ENCODE peak calls at places on chromosomes 2 and 18, in ten cellular contexts. One of them, this sample, is unnamed.

GRCh38 chr2:139216435-139216834 is 436.2 kb upstream of the NXPH2 start:
- DNase-seq in AG09319: no peak
- DNase-seq in SW 1271: no peak
- DNase-seq in anterior cingulate cortex: no peak
- DNase-seq in occipital lobe: no peak
- DNase-seq in lower lobe of right lung: no peak
- DNase-seq in D721Med: no peak
- DNase-seq in activated naive CD4-positive, alpha-beta T cell treated with Interleukin-2 at 50 U/mL for 16 hours: no peak
- DNase-seq in T-helper 9 cell: no peak
- DNase-seq in GM10248: no peak
- DNase-seq in this sample: no peak

GRCh38 chr2:211928186-211928585 is 610.4 kb downstream of the ERBB4 start:
- DNase-seq in AG09319: no peak
- DNase-seq in SW 1271: no peak
- DNase-seq in anterior cingulate cortex: no peak
- DNase-seq in occipital lobe: no peak
- DNase-seq in lower lobe of right lung: no peak
- DNase-seq in D721Med: no peak
- DNase-seq in activated naive CD4-positive, alpha-beta T cell treated with Interleukin-2 at 50 U/mL for 16 hours: no peak
- DNase-seq in T-helper 9 cell: no peak
- DNase-seq in GM10248: no peak
- DNase-seq in this sample: no peak

GRCh38 chr2:691825-692224 is 14.6 kb upstream of the TMEM18 start:
- DNase-seq in AG09319: no peak
- DNase-seq in SW 1271: no peak
- DNase-seq in anterior cingulate cortex: no peak
- DNase-seq in occipital lobe: no peak
- DNase-seq in lower lobe of right lung: no peak
- DNase-seq in D721Med: no peak
- DNase-seq in activated naive CD4-positive, alpha-beta T cell treated with Interleukin-2 at 50 U/mL for 16 hours: no peak
- DNase-seq in T-helper 9 cell: no peak
- DNase-seq in GM10248: no peak
- DNase-seq in this sample: no peak

GRCh38 chr18:37322497-37323035 is 243.0 kb downstream of the CELF4 start:
- DNase-seq in AG09319: no peak
- DNase-seq in SW 1271: peak; percentile 7
- DNase-seq in anterior cingulate cortex: no peak
- DNase-seq in occipital lobe: no peak
- DNase-seq in lower lobe of right lung: no peak
- DNase-seq in D721Med: peak; percentile 71
- DNase-seq in activated naive CD4-positive, alpha-beta T cell treated with Interleukin-2 at 50 U/mL for 16 hours: no peak
- DNase-seq in T-helper 9 cell: no peak
- DNase-seq in GM10248: peak; percentile 65
- DNase-seq in this sample: peak; percentile 54

GRCh38 chr2:235746257-235746934 is 252.6 kb downstream of the AGAP1 start:
- DNase-seq in AG09319: peak; percentile 68
- DNase-seq in SW 1271: peak; percentile 70
- DNase-seq in anterior cingulate cortex: peak; percentile 27
- DNase-seq in occipital lobe: peak; percentile 36
- DNase-seq in lower lobe of right lung: no peak
- DNase-seq in D721Med: peak; percentile 72
- DNase-seq in activated naive CD4-positive, alpha-beta T cell treated with Interleukin-2 at 50 U/mL for 16 hours: peak; percentile 37
- DNase-seq in T-helper 9 cell: peak; percentile 6
- DNase-seq in GM10248: peak; percentile 73
- DNase-seq in this sample: peak; percentile 70

GRCh38 chr2:220847006-220847405 is 725.1 kb downstream of the EPHA4 start:
- DNase-seq in AG09319: no peak
- DNase-seq in SW 1271: no peak
- DNase-seq in anterior cingulate cortex: no peak
- DNase-seq in occipital lobe: no peak
- DNase-seq in lower lobe of right lung: no peak
- DNase-seq in D721Med: no peak
- DNase-seq in activated naive CD4-positive, alpha-beta T cell treated with Interleukin-2 at 50 U/mL for 16 hours: no peak
- DNase-seq in T-helper 9 cell: no peak
- DNase-seq in GM10248: no peak
- DNase-seq in this sample: no peak

GRCh38 chr2:160742679-160743078 is 249.1 kb upstream of the RBMS1 start:
- DNase-seq in AG09319: no peak
- DNase-seq in SW 1271: no peak
- DNase-seq in anterior cingulate cortex: no peak
- DNase-seq in occipital lobe: no peak
- DNase-seq in lower lobe of right lung: peak; percentile 49
- DNase-seq in D721Med: no peak
- DNase-seq in activated naive CD4-positive, alpha-beta T cell treated with Interleukin-2 at 50 U/mL for 16 hours: no peak
- DNase-seq in T-helper 9 cell: no peak
- DNase-seq in GM10248: no peak
- DNase-seq in this sample: no peak

GRCh38 chr2:67689186-67689585 is 292.1 kb downstream of the ETAA1 start:
- DNase-seq in AG09319: no peak
- DNase-seq in SW 1271: no peak
- DNase-seq in anterior cingulate cortex: no peak
- DNase-seq in occipital lobe: no peak
- DNase-seq in lower lobe of right lung: no peak
- DNase-seq in D721Med: no peak
- DNase-seq in activated naive CD4-positive, alpha-beta T cell treated with Interleukin-2 at 50 U/mL for 16 hours: no peak
- DNase-seq in T-helper 9 cell: no peak
- DNase-seq in GM10248: no peak
- DNase-seq in this sample: no peak

GRCh38 chr18:40877096-40877495 is 1077.9 kb upstream of the PIK3C3 start:
- DNase-seq in AG09319: no peak
- DNase-seq in SW 1271: peak; percentile 57
- DNase-seq in anterior cingulate cortex: no peak
- DNase-seq in occipital lobe: no peak
- DNase-seq in lower lobe of right lung: no peak
- DNase-seq in D721Med: no peak
- DNase-seq in activated naive CD4-positive, alpha-beta T cell treated with Interleukin-2 at 50 U/mL for 16 hours: no peak
- DNase-seq in T-helper 9 cell: no peak
- DNase-seq in GM10248: no peak
- DNase-seq in this sample: no peak

GRCh38 chr2:26245231-26245732 is 543 bp downstream of the HADHB start:
- DNase-seq in AG09319: no peak
- DNase-seq in SW 1271: peak; percentile 73
- DNase-seq in anterior cingulate cortex: no peak
- DNase-seq in occipital lobe: no peak
- DNase-seq in lower lobe of right lung: peak; percentile 60
- DNase-seq in D721Med: peak; percentile 22
- DNase-seq in activated naive CD4-positive, alpha-beta T cell treated with Interleukin-2 at 50 U/mL for 16 hours: peak; percentile 54
- DNase-seq in T-helper 9 cell: peak; percentile 26
- DNase-seq in GM10248: peak; percentile 37
- DNase-seq in this sample: no peak

GRCh38 chr2:239393401-239393940 is 7.3 kb downstream of the HDAC4 start:
- DNase-seq in AG09319: no peak
- DNase-seq in SW 1271: no peak
- DNase-seq in anterior cingulate cortex: no peak
- DNase-seq in occipital lobe: no peak
- DNase-seq in lower lobe of right lung: peak; percentile 52
- DNase-seq in D721Med: no peak
- DNase-seq in activated naive CD4-positive, alpha-beta T cell treated with Interleukin-2 at 50 U/mL for 16 hours: no peak
- DNase-seq in T-helper 9 cell: no peak
- DNase-seq in GM10248: no peak
- DNase-seq in this sample: no peak

GRCh38 chr18:79528846-79529245 is 133.1 kb downstream of the NFATC1 start:
- DNase-seq in AG09319: no peak
- DNase-seq in SW 1271: peak; percentile 5
- DNase-seq in anterior cingulate cortex: peak; percentile 26
- DNase-seq in occipital lobe: peak; percentile 10
- DNase-seq in lower lobe of right lung: peak; percentile 47
- DNase-seq in D721Med: peak; percentile 84
- DNase-seq in activated naive CD4-positive, alpha-beta T cell treated with Interleukin-2 at 50 U/mL for 16 hours: peak; percentile 78
- DNase-seq in T-helper 9 cell: peak; percentile 70
- DNase-seq in GM10248: peak; percentile 81
- DNase-seq in this sample: peak; percentile 81

GRCh38 chr2:3651686-3652516 is 6.1 kb upstream of the ALLC start:
- DNase-seq in AG09319: no peak
- DNase-seq in SW 1271: no peak
- DNase-seq in anterior cingulate cortex: peak; percentile 74
- DNase-seq in occipital lobe: peak; percentile 72
- DNase-seq in lower lobe of right lung: peak; percentile 67
- DNase-seq in D721Med: peak; percentile 81
- DNase-seq in activated naive CD4-positive, alpha-beta T cell treated with Interleukin-2 at 50 U/mL for 16 hours: peak; percentile 59
- DNase-seq in T-helper 9 cell: peak; percentile 41
- DNase-seq in GM10248: peak; percentile 88
- DNase-seq in this sample: peak; percentile 58

GRCh38 chr2:239202836-239203235 is 198.0 kb downstream of the HDAC4 start:
- DNase-seq in AG09319: no peak
- DNase-seq in SW 1271: no peak
- DNase-seq in anterior cingulate cortex: no peak
- DNase-seq in occipital lobe: no peak
- DNase-seq in lower lobe of right lung: no peak
- DNase-seq in D721Med: no peak
- DNase-seq in activated naive CD4-positive, alpha-beta T cell treated with Interleukin-2 at 50 U/mL for 16 hours: no peak
- DNase-seq in T-helper 9 cell: no peak
- DNase-seq in GM10248: no peak
- DNase-seq in this sample: no peak

GRCh38 chr2:69077224-69077953 is 64.4 kb downstream of the ANTXR1 start:
- DNase-seq in AG09319: no peak
- DNase-seq in SW 1271: no peak
- DNase-seq in anterior cingulate cortex: no peak
- DNase-seq in occipital lobe: no peak
- DNase-seq in lower lobe of right lung: no peak
- DNase-seq in D721Med: no peak
- DNase-seq in activated naive CD4-positive, alpha-beta T cell treated with Interleukin-2 at 50 U/mL for 16 hours: no peak
- DNase-seq in T-helper 9 cell: no peak
- DNase-seq in GM10248: no peak
- DNase-seq in this sample: no peak

GRCh38 chr18:58103339-58103930 is 59.4 kb downstream of the NEDD4L start:
- DNase-seq in AG09319: no peak
- DNase-seq in SW 1271: no peak
- DNase-seq in anterior cingulate cortex: no peak
- DNase-seq in occipital lobe: no peak
- DNase-seq in lower lobe of right lung: no peak
- DNase-seq in D721Med: no peak
- DNase-seq in activated naive CD4-positive, alpha-beta T cell treated with Interleukin-2 at 50 U/mL for 16 hours: no peak
- DNase-seq in T-helper 9 cell: no peak
- DNase-seq in GM10248: no peak
- DNase-seq in this sample: no peak

GRCh38 chr2:84619784-84620371 is 103.6 kb downstream of the DNAH6 start:
- DNase-seq in AG09319: no peak
- DNase-seq in SW 1271: no peak
- DNase-seq in anterior cingulate cortex: no peak
- DNase-seq in occipital lobe: no peak
- DNase-seq in lower lobe of right lung: no peak
- DNase-seq in D721Med: no peak
- DNase-seq in activated naive CD4-positive, alpha-beta T cell treated with Interleukin-2 at 50 U/mL for 16 hours: no peak
- DNase-seq in T-helper 9 cell: no peak
- DNase-seq in GM10248: no peak
- DNase-seq in this sample: no peak

GRCh38 chr2:229874647-229875046 is 47.2 kb downstream of the TRIP12 start:
- DNase-seq in AG09319: no peak
- DNase-seq in SW 1271: no peak
- DNase-seq in anterior cingulate cortex: no peak
- DNase-seq in occipital lobe: no peak
- DNase-seq in lower lobe of right lung: no peak
- DNase-seq in D721Med: no peak
- DNase-seq in activated naive CD4-positive, alpha-beta T cell treated with Interleukin-2 at 50 U/mL for 16 hours: no peak
- DNase-seq in T-helper 9 cell: no peak
- DNase-seq in GM10248: no peak
- DNase-seq in this sample: no peak

GRCh38 chr2:160613466-160614153 is 120.0 kb upstream of the RBMS1 start:
- DNase-seq in AG09319: no peak
- DNase-seq in SW 1271: peak; percentile 34
- DNase-seq in anterior cingulate cortex: no peak
- DNase-seq in occipital lobe: no peak
- DNase-seq in lower lobe of right lung: no peak
- DNase-seq in D721Med: no peak
- DNase-seq in activated naive CD4-positive, alpha-beta T cell treated with Interleukin-2 at 50 U/mL for 16 hours: no peak
- DNase-seq in T-helper 9 cell: no peak
- DNase-seq in GM10248: no peak
- DNase-seq in this sample: no peak

GRCh38 chr18:46468431-46469180 is 188.4 kb downstream of the LOXHD1 start:
- DNase-seq in AG09319: no peak
- DNase-seq in SW 1271: no peak
- DNase-seq in anterior cingulate cortex: no peak
- DNase-seq in occipital lobe: no peak
- DNase-seq in lower lobe of right lung: no peak
- DNase-seq in D721Med: no peak
- DNase-seq in activated naive CD4-positive, alpha-beta T cell treated with Interleukin-2 at 50 U/mL for 16 hours: no peak
- DNase-seq in T-helper 9 cell: no peak
- DNase-seq in GM10248: no peak
- DNase-seq in this sample: no peak

GRCh38 chr2:204472375-204472774 is 72.9 kb upstream of the PARD3B start:
- DNase-seq in AG09319: no peak
- DNase-seq in SW 1271: no peak
- DNase-seq in anterior cingulate cortex: no peak
- DNase-seq in occipital lobe: no peak
- DNase-seq in lower lobe of right lung: no peak
- DNase-seq in D721Med: no peak
- DNase-seq in activated naive CD4-positive, alpha-beta T cell treated with Interleukin-2 at 50 U/mL for 16 hours: no peak
- DNase-seq in T-helper 9 cell: no peak
- DNase-seq in GM10248: no peak
- DNase-seq in this sample: no peak

This sample was measured in frontal cortex.